ENCODE peak calls at places on chromosomes 2 and 18, in six cellular contexts. F is upper lobe of right lung; Y is BJ; Z is CD8-positive, alpha-beta T cell; Q is heart right ventricle; A is kidney epithelial cell. O is an unnamed sample.

GRCh38 chr2:8985561-8986326 is 17.7 kb downstream of the MBOAT2 start:
- DNase-seq in F (no peak), Y (no peak), Z (no peak), Q (no peak), A (no peak), O (no peak)

GRCh38 chr18:24180048-24180447 is 41.2 kb downstream of the CABYR start:
- DNase-seq in F (no peak), Y (no peak), Z (no peak), Q (no peak), A (no peak), O (no peak)

GRCh38 chr2:150100311-150100710 is 387.2 kb downstream of the RND3 start:
- DNase-seq in F (no peak), Y (no peak), Z (no peak), Q (no peak), A (no peak), O (no peak)

GRCh38 chr2:72115361-72116080 is 32.1 kb downstream of the CYP26B1 start:
- DNase-seq in F (peak; percentile 72), Y (peak; percentile 72), Z (no peak), Q (no peak), A (peak; percentile 74), O (peak; percentile 40)

GRCh38 chr2:241816431-241817121 is 7.6 kb downstream of the NEU4 start:
- DNase-seq in F (no peak), Y (no peak), Z (peak; percentile 6), Q (no peak), A (no peak), O (no peak)

GRCh38 chr2:70918016-70918415 is 17.7 kb upstream of the ATP6V1B1 start:
- DNase-seq in F (no peak), Y (no peak), Z (no peak), Q (no peak), A (no peak), O (no peak)

GRCh38 chr2:192091480-192091879 is 103.3 kb downstream of the TMEFF2 start:
- DNase-seq in F (no peak), Y (no peak), Z (no peak), Q (no peak), A (no peak), O (no peak)

GRCh38 chr18:79576686-79577351 is 102.8 kb upstream of the CTDP1 start:
- DNase-seq in F (peak; percentile 71), Y (no peak), Z (no peak), Q (peak; percentile 84), A (no peak), O (no peak)

GRCh38 chr18:59954746-59955145 is 55.0 kb downstream of the PMAIP1 start:
- DNase-seq in F (no peak), Y (peak; percentile 12), Z (no peak), Q (no peak), A (peak; percentile 54), O (peak; percentile 44)

GRCh38 chr2:208334230-208334629 is 68.2 kb downstream of the PIKFYVE start:
- DNase-seq in F (no peak), Y (no peak), Z (no peak), Q (no peak), A (no peak), O (no peak)

GRCh38 chr2:215749092-215749957 is 264.0 kb downstream of the MREG start:
- DNase-seq in F (peak; percentile 94), Y (no peak), Z (no peak), Q (peak; percentile 63), A (no peak), O (no peak)

GRCh38 chr2:144553379-144553778 is 33.5 kb upstream of the ZEB2 start:
- DNase-seq in F (no peak), Y (peak; percentile 79), Z (no peak), Q (no peak), A (peak; percentile 67), O (peak; percentile 91)

GRCh38 chr2:19846567-19846966 is 55.2 kb downstream of the TTC32 start:
- DNase-seq in F (no peak), Y (no peak), Z (no peak), Q (no peak), A (no peak), O (no peak)

GRCh38 chr2:160670618-160671017 is 177.0 kb upstream of the RBMS1 start:
- DNase-seq in F (no peak), Y (no peak), Z (no peak), Q (no peak), A (no peak), O (no peak)

GRCh38 chr2:76640905-76641304 is 881.3 kb downstream of the LRRTM4 start:
- DNase-seq in F (no peak), Y (no peak), Z (no peak), Q (no peak), A (no peak), O (no peak)

GRCh38 chr2:73952499-73953446 is 26.1 kb downstream of the DGUOK start:
- DNase-seq in F (no peak), Y (no peak), Z (no peak), Q (no peak), A (no peak), O (no peak)

GRCh38 chr2:71143782-71144181 is 13.3 kb downstream of the MPHOSPH10 start:
- DNase-seq in F (no peak), Y (no peak), Z (no peak), Q (no peak), A (no peak), O (no peak)

GRCh38 chr18:2036136-2036535 is 535.2 kb downstream of the METTL4 start:
- DNase-seq in F (no peak), Y (no peak), Z (no peak), Q (no peak), A (no peak), O (no peak)

GRCh38 chr18:69397096-69397495 is 3.6 kb upstream of the DOK6 start:
- DNase-seq in F (no peak), Y (no peak), Z (no peak), Q (no peak), A (no peak), O (no peak)

GRCh38 chr18:14124689-14125088 is 7.5 kb downstream of the ZNF519 start:
- DNase-seq in F (no peak), Y (no peak), Z (no peak), Q (no peak), A (no peak), O (no peak)

GRCh38 chr2:43511199-43511598 is 84.6 kb downstream of the THADA start:
- DNase-seq in F (no peak), Y (no peak), Z (no peak), Q (no peak), A (no peak), O (no peak)

GRCh38 chr2:192123847-192124246 is 70.9 kb downstream of the TMEFF2 start:
- DNase-seq in F (no peak), Y (no peak), Z (no peak), Q (no peak), A (no peak), O (no peak)

GRCh38 chr2:129849559-129850160 is 129.8 kb upstream of the RAB6C start:
- DNase-seq in F (no peak), Y (peak; percentile 12), Z (no peak), Q (no peak), A (peak; percentile 18), O (peak; percentile 33)

GRCh38 chr2:211766689-211767088 is 771.9 kb downstream of the ERBB4 start:
- DNase-seq in F (peak; percentile 66), Y (no peak), Z (no peak), Q (no peak), A (no peak), O (no peak)

GRCh38 chr2:225282858-225283693 is 116.4 kb upstream of the NYAP2 start:
- DNase-seq in F (no peak), Y (no peak), Z (peak; percentile 15), Q (no peak), A (peak; percentile 7), O (no peak)

GRCh38 chr18:11741505-11742145 is 52.6 kb downstream of the GNAL start:
- DNase-seq in F (no peak), Y (no peak), Z (no peak), Q (no peak), A (no peak), O (no peak)

DNA sequence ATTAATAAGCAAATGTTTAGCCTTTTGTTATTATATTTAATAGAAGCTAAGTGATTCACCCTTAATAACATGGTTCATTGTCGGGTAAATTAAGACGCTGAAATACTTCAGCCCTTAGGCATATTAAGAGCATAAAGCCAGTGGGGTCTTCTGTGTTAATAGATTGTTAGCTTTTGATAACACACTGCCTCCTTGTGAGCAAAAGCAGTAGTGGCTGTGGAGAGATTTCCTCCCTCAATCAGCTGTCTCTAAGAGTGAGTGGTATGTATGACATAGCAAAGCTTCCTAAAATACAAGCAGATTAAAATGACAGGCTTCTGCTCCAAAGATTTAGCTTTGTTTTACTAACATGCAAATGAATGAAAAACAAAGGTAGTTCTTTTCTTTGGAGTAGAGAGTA is 143.7 kb upstream of the SYT4 start:
- DNase-seq in F (no peak), Y (no peak), Z (no peak), Q (no peak), A (no peak), O (no peak)
- TF ChIP-seq CTCF in F (no peak), Y (no peak), Z (no peak), Q (no peak), A (peak; percentile 37), O (no peak)

GRCh38 chr2:123303735-123304134 is 721.4 kb upstream of the CNTNAP5 start:
- DNase-seq in F (no peak), Y (no peak), Z (no peak), Q (no peak), A (no peak), O (no peak)
- TF ChIP-seq CTCF in F (no peak), Y (no peak), Z (no peak), Q (no peak), A (no peak), O (no peak)

GRCh38 chr2:158457826-158458616 is 1.3 kb downstream of the PKP4 start:
- DNase-seq in F (peak; percentile 91), Y (no peak), Z (peak; percentile 55), Q (peak; percentile 66), A (no peak), O (no peak)
- TF ChIP-seq CTCF in F (peak; percentile 47), Y (peak; percentile 28), Z (peak; percentile 30), Q (peak; percentile 20), A (no peak), O (peak; percentile 32)

DNA sequence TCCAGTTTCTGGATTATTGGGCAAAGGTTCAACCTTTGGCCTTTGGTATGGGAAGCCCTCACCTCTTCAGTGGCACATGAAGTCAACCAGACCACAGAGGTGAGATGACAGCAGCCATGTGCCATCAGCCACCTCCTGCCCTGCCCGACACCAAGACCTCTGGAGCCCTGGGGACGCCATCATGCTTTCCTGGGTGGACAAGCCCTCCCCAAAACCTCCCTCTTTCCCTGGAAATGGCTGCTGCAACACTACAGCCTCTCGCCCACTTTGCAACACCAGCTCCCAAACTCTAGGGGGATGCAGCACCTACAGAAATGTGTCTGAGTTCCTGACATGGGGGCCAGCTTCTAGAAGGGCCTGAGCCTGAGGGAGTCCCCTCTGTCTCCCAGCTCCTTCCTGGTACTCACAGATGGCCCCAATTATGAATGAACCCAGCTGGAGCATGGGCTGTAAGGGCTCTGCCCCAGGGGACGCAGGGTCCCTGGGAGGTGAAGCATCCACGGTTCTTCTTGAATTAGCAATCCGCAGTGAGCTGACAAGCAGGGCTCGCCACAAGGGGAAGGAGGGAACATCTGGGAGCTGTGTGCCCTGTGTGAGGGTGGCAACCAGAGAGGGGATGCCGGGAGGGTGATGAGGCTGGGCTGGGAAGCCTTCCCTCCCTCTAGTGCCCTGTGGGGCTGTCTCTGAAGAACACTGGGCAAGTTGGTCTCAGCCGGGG is 268.5 kb upstream of the HDAC4 start:
- DNase-seq in F (peak; percentile 52), Y (no peak), Z (no peak), Q (no peak), A (no peak), O (no peak)
- TF ChIP-seq CTCF in F (no peak), Y (no peak), Z (no peak), Q (no peak), A (no peak), O (no peak)

GRCh38 chr2:203097735-203098134 is 83.1 kb downstream of the NBEAL1 start:
- DNase-seq in F (no peak), Y (no peak), Z (no peak), Q (no peak), A (no peak), O (no peak)
- TF ChIP-seq CTCF in F (no peak), Y (peak; percentile 22), Z (peak; percentile 19), Q (no peak), A (peak; percentile 32), O (no peak)

GRCh38 chr18:40413160-40413559 is 1541.9 kb upstream of the PIK3C3 start:
- DNase-seq in F (no peak), Y (no peak), Z (no peak), Q (no peak), A (no peak), O (no peak)
- TF ChIP-seq CTCF in F (peak; percentile 11), Y (peak; percentile 45), Z (no peak), Q (no peak), A (peak; percentile 42), O (peak; percentile 66)